ENCODE peak calls at places on chromosomes 12 and 14, in five cellular contexts. J is brain microvascular endothelial cell; I is tibial artery; B is osteoblast; T is stimulated activated CD8-positive, alpha-beta memory T cell treated with anti-CD3 and anti-CD28 coated beads, Interleukin-12 subunit alpha, Interleukin-12 subunit beta, amount 100 ng/mL, for 4 hours. F is an unnamed sample.
A peak's percentile ranks its signal among the peaks of the same experiment; 100 is the strongest.

GRCh38 chr14:106518054-106518943 is 991.9 kb downstream of the TMEM121 start:
- DNase-seq in T (peak; percentile 50), B (no peak), J (no peak), I (no peak), F (no peak)

GRCh38 chr14:99476864-99477263 is 3.8 kb downstream of the SETD3 start:
- DNase-seq in I (no peak), T (no peak), B (no peak), J (no peak), F (no peak)

GRCh38 chr14:102525213-102526143 is 15.9 kb upstream of the ANKRD9 start:
- DNase-seq in B (peak; percentile 79), I (no peak), T (no peak), J (peak; percentile 59), F (no peak)

GRCh38 chr12:48219635-48220034 is 16.5 kb upstream of the OR10AD1 start:
- DNase-seq in I (no peak), T (no peak), B (no peak), J (no peak), F (no peak)

GRCh38 chr14:106840258-106840657 is 1313.9 kb downstream of the TMEM121 start:
- DNase-seq in I (no peak), B (no peak), T (no peak), J (no peak), F (no peak)

GRCh38 chr12:9798008-9798619 is 29.2 kb upstream of the KLRF1 start:
- DNase-seq in B (no peak), I (no peak), J (peak; percentile 59), T (peak; percentile 28), F (no peak)

GRCh38 chr14:52678591-52678990 is 16.8 kb downstream of the ERO1A start:
- DNase-seq in B (no peak), J (no peak), T (no peak), I (no peak), F (no peak)

GRCh38 chr14:20803221-20803620 is 577 bp upstream of the RNASE1 start:
- DNase-seq in B (no peak), T (no peak), J (no peak), I (no peak), F (no peak)

GRCh38 chr12:80551897-80552296 is 107.9 kb downstream of the PTPRQ start:
- DNase-seq in J (peak; percentile 94), I (no peak), B (no peak), T (no peak), F (no peak)

GRCh38 chr14:45135181-45135580 is 549 bp upstream of the FANCM start:
- DNase-seq in I (no peak), J (peak; percentile 16), B (no peak), T (no peak), F (no peak)

GRCh38 chr12:52130695-52131094 is 51.2 kb downstream of the SMIM41 start:
- DNase-seq in B (no peak), T (no peak), J (no peak), I (peak; percentile 34), F (no peak)

GRCh38 chr12:100908501-100908900 is 113.9 kb downstream of the ANO4 start:
- DNase-seq in T (no peak), J (no peak), B (peak; percentile 87), I (no peak), F (no peak)

GRCh38 chr12:9786726-9787339 is 26.1 kb upstream of the CD69 start:
- DNase-seq in J (no peak), I (no peak), T (no peak), B (no peak), F (no peak)

GRCh38 chr14:94622653-94623421 is 10.6 kb downstream of the SERPINA3 start:
- DNase-seq in T (no peak), J (no peak), B (no peak), I (no peak), F (no peak)

GRCh38 chr12:45257185-45257585 is 41.3 kb downstream of the ANO6 start:
- DNase-seq in J (no peak), B (no peak), I (no peak), T (no peak), F (no peak)

F was measured in heart right ventricle.